ENCODE peak calls at places on chromosomes 4 and X, in six cellular contexts. I is H1, Q is neuronal stem cell, L is IMR-90, A is H9, U is trophoblast cell. F is an unnamed sample.
A peak's percentile ranks its signal among the peaks of the same experiment; 100 is the strongest.

GRCh38 chr4:174263445-174263736 is 20.1 kb downstream of the FBXO8 start:
- DNase-seq in L (no peak), A (no peak), U (no peak), Q (no peak), I (no peak), F (no peak)

GRCh38 chr4:184409911-184410692 is 64.2 kb downstream of the IRF2 start:
- DNase-seq in U (no peak), A (no peak), L (no peak), Q (no peak), I (no peak), F (no peak)

GRCh38 chr4:138217567-138217966 is 24.6 kb downstream of the SLC7A11 start:
- DNase-seq in U (no peak), I (no peak), A (peak; percentile 42), L (no peak), Q (no peak), F (no peak)

GRCh38 chr4:187294861-187295260 is 571.2 kb upstream of the FAT1 start:
- DNase-seq in A (no peak), U (no peak), Q (no peak), I (no peak), L (peak; percentile 66), F (peak; percentile 24)

GRCh38 chrX:700936-701335 is 70.3 kb downstream of the SHOX start:
- DNase-seq in U (peak; percentile 73), A (no peak), Q (no peak), L (no peak), I (no peak), F (no peak)

GRCh38 chr4:173753408-173753807 is 223.4 kb upstream of the HAND2 start:
- DNase-seq in L (no peak), A (no peak), I (no peak), U (no peak), Q (no peak), F (no peak)

GRCh38 chrX:110683925-110684324 is 111.7 kb downstream of the CHRDL1 start:
- DNase-seq in Q (no peak), L (no peak), I (no peak), U (no peak), A (no peak), F (no peak)

GRCh38 chr4:34720563-34720962 is 1523.8 kb downstream of the ARAP2 start:
- DNase-seq in I (no peak), Q (peak; percentile 40), L (peak; percentile 24), A (no peak), U (peak; percentile 52), F (peak; percentile 60)

GRCh38 chr4:156832886-156833285 is 138.7 kb downstream of the PDGFC start:
- DNase-seq in Q (no peak), A (no peak), L (peak; percentile 45), I (no peak), U (no peak), F (peak; percentile 12)

GRCh38 chr4:105092356-105092755 is 54.3 kb upstream of the TET2 start:
- DNase-seq in I (no peak), L (peak; percentile 85), U (no peak), A (no peak), Q (no peak), F (no peak)

DNA sequence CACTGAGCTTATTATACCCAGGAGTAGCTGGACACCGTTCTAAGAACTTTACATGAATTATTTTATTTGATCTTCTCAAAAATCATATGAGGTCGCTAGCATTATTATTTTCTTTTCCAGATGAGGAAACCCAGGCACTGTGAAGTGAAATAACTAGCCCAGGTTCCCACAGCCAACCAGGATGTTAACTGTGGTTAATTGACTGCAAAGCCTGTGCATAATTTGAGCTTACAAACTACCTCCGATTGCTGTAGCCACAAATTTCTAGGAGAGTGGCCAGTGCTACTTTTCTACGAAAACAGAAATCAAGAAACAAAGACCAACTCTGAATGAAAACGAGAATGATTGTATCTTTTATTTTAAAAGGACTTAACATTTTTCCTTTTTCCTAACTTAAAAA is 27.2 kb downstream of the SPRY1 start:
- DNase-seq in L (no peak), U (no peak), Q (no peak), A (no peak), I (no peak), F (no peak)
- H3K14ac ChIP-seq in L (no peak overlapping the region), U (no peak overlapping the region), Q (no peak overlapping the region), A (no peak overlapping the region), I (no peak overlapping the region), F (no peak overlapping the region)

DNA sequence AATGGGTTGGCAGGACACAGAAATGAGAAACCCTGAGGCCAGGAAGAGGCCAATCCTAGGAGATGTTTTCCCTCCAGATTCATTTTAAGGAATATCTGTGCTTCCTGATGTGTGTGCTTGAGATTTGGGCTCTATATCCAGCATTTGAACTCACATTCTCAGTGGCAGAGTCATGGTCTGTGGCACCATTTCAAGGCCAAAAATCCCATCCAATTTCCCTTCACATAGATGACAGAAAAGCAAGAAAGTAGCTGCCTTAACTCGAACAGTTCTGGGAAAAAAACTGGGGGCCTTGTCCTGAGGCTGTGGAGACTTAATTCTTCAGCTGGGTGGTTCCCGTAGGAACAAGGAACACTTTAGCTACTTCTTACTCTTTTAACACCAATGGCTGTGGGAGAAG is 27.4 kb downstream of the TAF7L start:
- DNase-seq in Q (no peak), I (no peak), U (no peak), A (no peak), L (no peak), F (no peak)
- H4K91ac ChIP-seq in Q (no peak overlapping the region), I (no peak overlapping the region), U (no peak overlapping the region), A (no peak overlapping the region), L (no peak overlapping the region), F (peak overlapping the region; percentile 27)

GRCh38 chr4:6115746-6116586 is 84.4 kb downstream of the JAKMIP1 start:
- DNase-seq in U (no peak), Q (no peak), L (no peak), I (no peak), A (no peak), F (no peak)
- H3K18ac ChIP-seq in U (no peak overlapping the region), Q (peak overlapping the region; percentile 36), L (no peak overlapping the region), I (peak overlapping the region; percentile 73), A (no peak overlapping the region), F (no peak overlapping the region)

DNA sequence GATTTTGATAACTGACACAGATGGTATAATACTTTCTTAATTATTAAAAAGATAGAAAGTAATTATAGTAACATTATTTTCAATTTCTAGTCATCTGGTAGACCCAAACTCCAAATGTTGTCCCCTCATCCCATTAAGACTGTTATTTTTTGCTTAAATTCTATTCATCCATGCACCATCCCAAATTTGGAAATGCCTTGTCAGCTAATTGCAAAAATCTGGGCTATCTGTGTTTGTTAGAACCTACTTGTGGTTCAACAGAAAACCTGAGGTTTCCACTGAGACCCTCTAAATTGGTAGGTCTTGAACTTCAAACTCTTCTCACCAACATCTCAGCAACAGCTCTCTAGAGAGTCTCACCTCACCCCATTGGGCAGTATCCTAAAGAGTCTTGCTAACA is 172.2 kb upstream of the ADGRL3 start:
- DNase-seq in Q (no peak), U (no peak), A (no peak), I (no peak), L (no peak), F (no peak)
- H3K14ac ChIP-seq in Q (no peak overlapping the region), U (no peak overlapping the region), A (no peak overlapping the region), I (no peak overlapping the region), L (no peak overlapping the region), F (no peak overlapping the region)

GRCh38 chr4:110268352-110268751 is 69.9 kb upstream of the ELOVL6 start:
- DNase-seq in A (no peak), Q (no peak), U (no peak), I (no peak), L (no peak), F (no peak)

GRCh38 chr4:110266136-110266535 is 67.7 kb upstream of the ELOVL6 start:
- DNase-seq in A (no peak), Q (no peak), U (no peak), I (no peak), L (no peak), F (no peak)

GRCh38 chr4:110270492-110271197 is 72.2 kb upstream of the ELOVL6 start:
- DNase-seq in U (no peak), A (no peak), Q (no peak), I (no peak), L (peak; percentile 67), F (peak; percentile 70)

GRCh38 chr4:110271986-110272385 is 73.6 kb upstream of the ELOVL6 start:
- DNase-seq in U (no peak), L (no peak), Q (no peak), I (no peak), A (no peak), F (no peak)

GRCh38 chr4:110268790-110269189 is 70.4 kb upstream of the ELOVL6 start:
- DNase-seq in L (no peak), Q (no peak), A (no peak), I (no peak), U (no peak), F (no peak)
- H4K91ac ChIP-seq in L (no peak overlapping the region), Q (no peak overlapping the region), A (no peak overlapping the region), I (no peak overlapping the region), U (no peak overlapping the region), F (no peak overlapping the region)

DNA sequence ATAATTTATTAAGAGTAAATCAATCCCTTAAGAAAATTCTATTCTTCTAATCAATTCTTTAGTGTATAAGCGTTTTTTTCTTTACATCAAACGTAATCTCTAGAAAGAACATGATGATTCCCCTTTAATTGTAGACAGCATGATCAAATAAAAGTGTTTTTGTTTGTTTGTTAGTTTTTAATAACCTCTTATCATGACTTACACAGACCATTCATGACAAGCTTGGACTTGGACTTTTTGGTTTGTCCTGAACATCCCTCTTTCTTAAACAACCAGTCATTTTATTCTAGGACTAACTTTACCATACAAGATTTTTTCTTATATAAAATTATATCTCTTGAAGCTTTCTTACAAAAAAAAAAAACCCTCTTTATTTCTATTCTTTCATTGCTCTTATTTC is 344.6 kb upstream of the SPOCK3 start:
- DNase-seq in I (no peak), A (no peak), L (no peak), U (no peak), Q (peak; percentile 14), F (no peak)
- H3K18ac ChIP-seq in I (no peak overlapping the region), A (no peak overlapping the region), L (no peak overlapping the region), U (no peak overlapping the region), Q (no peak overlapping the region), F (no peak overlapping the region)

F was measured in mesenchymal stem cell.